ENCODE peak calls at places on chromosomes 13 and 19, in five cellular contexts. C is uterus, L is H1, O is AG09309, A is breast epithelium. H is an unnamed sample.

GRCh38 chr13:23730251-23730650 is 158.9 kb downstream of the MIPEP start:
- DNase-seq in L (no peak), O (no peak), A (no peak), C (no peak), H (no peak)

GRCh38 chr19:52981329-52981728 is 18.6 kb upstream of the ZNF816 start:
- DNase-seq in O (no peak), A (no peak), L (no peak), C (no peak), H (no peak)

GRCh38 chr13:103046676-103047075 is 19.5 kb downstream of the SLC10A2 start:
- DNase-seq in L (no peak), O (no peak), C (no peak), A (no peak), H (no peak)

GRCh38 chr13:50627111-50627510 is 216.4 kb downstream of the DLEU7 start:
- DNase-seq in A (no peak), O (no peak), L (no peak), C (no peak), H (no peak)

GRCh38 chr19:15136234-15136954 is 29.2 kb downstream of the SYDE1 start:
- DNase-seq in C (no peak), L (no peak), O (no peak), A (no peak), H (no peak)

GRCh38 chr19:8519388-8519787 is 5.4 kb upstream of the ZNF414 start:
- DNase-seq in C (no peak), A (no peak), L (no peak), O (no peak), H (no peak)

GRCh38 chr19:28074773-28075172 is 1138.2 kb downstream of the UQCRFS1 start:
- DNase-seq in C (no peak), O (no peak), A (no peak), L (no peak), H (no peak)

GRCh38 chr19:3977242-3978143 is 6.6 kb upstream of the DAPK3 start:
- DNase-seq in L (peak; percentile 54), A (peak; percentile 23), O (no peak), C (no peak), H (no peak)

GRCh38 chr13:52599853-52600603 is 42.2 kb upstream of the HNRNPA1L2 start:
- DNase-seq in O (no peak), L (peak; percentile 75), C (peak; percentile 36), A (no peak), H (no peak)

GRCh38 chr13:35046587-35046986 is 104.5 kb downstream of the NBEA start:
- DNase-seq in A (no peak), C (no peak), L (no peak), O (no peak), H (no peak)

GRCh38 chr13:33326246-33326645 is 40.7 kb upstream of the STARD13 start:
- DNase-seq in L (no peak), A (no peak), O (no peak), C (no peak), H (no peak)

GRCh38 chr19:4556574-4557185 is 2.8 kb downstream of the SEMA6B start:
- DNase-seq in L (peak; percentile 91), C (no peak), O (no peak), A (no peak), H (no peak)

GRCh38 chr13:37651891-37652290 is 53.3 kb upstream of the POSTN start:
- DNase-seq in C (no peak), O (no peak), L (no peak), A (no peak), H (no peak)

DNA sequence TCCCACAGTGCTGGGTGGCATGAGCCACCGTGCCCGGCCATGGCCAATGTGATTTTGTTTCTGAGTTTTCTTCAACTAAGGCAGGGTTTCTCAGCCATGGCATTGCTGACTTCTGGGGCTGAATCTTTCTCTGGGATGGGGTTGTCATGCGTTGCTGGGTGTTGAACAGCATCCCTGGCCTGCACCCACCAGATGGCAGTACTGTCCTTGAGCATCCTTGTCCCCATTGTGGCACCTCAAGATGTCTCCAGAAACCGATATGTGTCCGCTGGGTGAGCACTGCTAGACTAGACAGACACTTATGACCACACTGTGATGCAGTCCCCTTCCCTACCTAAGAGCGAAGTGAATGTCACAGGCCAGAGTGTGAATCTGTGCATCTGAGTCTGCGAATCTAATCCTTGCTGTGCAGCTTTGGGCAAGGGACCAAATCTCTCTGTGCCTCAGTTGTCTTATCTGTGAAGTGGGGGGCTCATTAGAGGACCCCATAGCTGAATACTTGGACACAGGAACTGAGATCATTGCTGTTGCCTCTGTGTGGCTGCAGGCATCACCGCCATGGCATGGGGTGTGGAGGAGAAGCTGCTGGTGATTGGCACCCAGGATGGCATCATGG is 50.3 kb upstream of the SIN3B start:
- DNase-seq in L (peak; percentile 80), C (peak; percentile 37), A (no peak), O (no peak), H (no peak)
- TF ChIP-seq CTCF in L (peak; percentile 94), C (peak; percentile 43), A (peak; percentile 34), O (peak; percentile 76), H (peak; percentile 71)

GRCh38 chr19:48836089-48837017 is at the start of gene HSD17B14:
- DNase-seq in L (peak; percentile 80), C (peak; percentile 69), A (peak; percentile 67), O (no peak), H (peak; percentile 73)
- TF ChIP-seq CTCF in L (no peak), C (no peak), A (no peak), O (peak; percentile 1), H (peak; percentile 47)

GRCh38 chr19:56351208-56351607 is 36.6 kb upstream of the ZSCAN5A start:
- DNase-seq in L (no peak), O (no peak), A (no peak), C (no peak), H (no peak)

GRCh38 chr19:56347163-56347778 is 32.6 kb upstream of the ZSCAN5A start:
- DNase-seq in C (no peak), A (no peak), L (no peak), O (no peak), H (no peak)

GRCh38 chr19:56350416-56351045 is 35.9 kb upstream of the ZSCAN5A start:
- DNase-seq in L (peak; percentile 52), O (peak; percentile 8), C (peak; percentile 24), A (peak; percentile 22), H (no peak)

GRCh38 chr19:56348289-56348877 is 33.7 kb upstream of the ZSCAN5A start:
- DNase-seq in L (peak; percentile 46), O (no peak), C (no peak), A (no peak), H (no peak)
- TF ChIP-seq CTCF in L (no peak), O (peak; percentile 46), C (no peak), A (no peak), H (peak; percentile 47)

GRCh38 chr19:29741226-29741625 is 26.2 kb upstream of the C19orf12 start:
- DNase-seq in A (no peak), O (no peak), C (no peak), L (no peak), H (no peak)

GRCh38 chr19:29741776-29742175 is 26.7 kb upstream of the C19orf12 start:
- DNase-seq in L (no peak), C (no peak), A (no peak), O (no peak), H (no peak)

GRCh38 chr19:29743681-29744080 is 28.6 kb upstream of the C19orf12 start:
- DNase-seq in O (no peak), C (no peak), A (no peak), L (no peak), H (no peak)

GRCh38 chr19:29748996-29749395 is 33.9 kb upstream of the C19orf12 start:
- DNase-seq in L (no peak), A (no peak), C (no peak), O (no peak), H (no peak)

GRCh38 chr19:29745253-29745652 is 30.2 kb upstream of the C19orf12 start:
- DNase-seq in C (no peak), O (no peak), A (no peak), L (peak; percentile 68), H (no peak)
- TF ChIP-seq CTCF in C (no peak), O (peak; percentile 18), A (no peak), L (peak; percentile 65), H (peak; percentile 61)

GRCh38 chr13:21061077-21061945 is at the start of gene LATS2:
- DNase-seq in A (peak; percentile 95), L (peak; percentile 96), O (peak; percentile 82), C (peak; percentile 98), H (peak; percentile 95)
- TF ChIP-seq CTCF in A (peak; percentile 11), L (no peak), O (peak; percentile 12), C (peak; percentile 51), H (peak; percentile 28)

DNA sequence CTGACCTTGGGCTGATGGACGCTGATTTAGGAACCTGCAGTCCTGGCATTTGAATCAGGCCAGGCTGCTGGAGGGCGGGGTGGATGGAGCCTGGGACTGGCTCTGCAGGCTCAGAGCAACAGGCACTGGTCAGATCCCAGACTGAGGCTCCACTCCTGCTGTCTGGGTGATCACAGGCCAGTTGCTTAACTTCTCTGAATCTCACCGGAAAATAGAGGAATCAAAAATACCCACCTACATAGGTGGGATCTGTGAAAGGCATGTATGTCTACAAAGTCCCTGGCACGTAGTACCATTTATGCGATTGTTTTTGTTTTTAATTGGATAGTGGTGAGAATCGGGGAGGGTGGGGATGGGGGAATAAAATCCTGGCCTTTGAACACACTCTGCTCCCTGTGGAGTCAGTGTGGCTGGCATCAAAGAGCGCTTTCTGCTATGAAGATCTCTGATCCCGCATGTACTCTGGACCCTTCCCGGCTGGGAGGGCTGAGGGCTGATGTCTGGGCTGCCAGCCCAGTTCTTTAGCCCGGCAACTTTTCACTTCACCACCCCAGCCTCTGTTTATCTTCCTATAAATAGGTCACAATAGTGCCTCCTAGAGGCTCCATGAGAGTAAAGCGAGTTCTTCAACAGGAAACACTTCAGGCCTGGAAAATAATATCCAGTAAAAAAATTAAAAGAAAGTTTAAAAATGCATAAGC is 292.3 kb downstream of the ZNF536 start:
- DNase-seq in O (no peak), L (no peak), A (no peak), C (no peak), H (peak; percentile 67)
- TF ChIP-seq CTCF in O (peak; percentile 23), L (no peak), A (no peak), C (no peak), H (peak; percentile 72)

DNA sequence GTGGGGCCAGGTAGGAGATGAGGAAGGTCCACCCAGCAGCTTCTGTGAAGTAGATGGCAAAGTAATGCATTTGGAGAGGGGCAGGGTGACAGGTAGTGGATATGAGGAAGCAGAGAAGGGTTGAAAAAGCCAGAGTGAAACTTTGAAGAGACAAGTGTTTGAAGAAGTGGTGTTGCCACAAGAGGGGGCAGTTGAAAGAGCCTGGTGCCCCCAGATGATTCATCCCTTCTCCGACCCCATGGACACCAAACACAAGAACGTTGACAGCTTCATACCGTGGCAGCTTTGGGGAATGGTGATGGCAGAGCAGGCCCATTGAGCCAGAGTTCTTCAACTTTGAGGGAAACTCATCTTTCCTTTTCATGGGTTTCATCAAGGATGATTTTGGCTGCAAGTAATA is 19.9 kb downstream of the IFNL3 start:
- DNase-seq in L (no peak), A (no peak), O (no peak), C (no peak), H (no peak)
- TF ChIP-seq CTCF in L (peak; percentile 13), A (no peak), O (no peak), C (no peak), H (no peak)

GRCh38 chr19:18069383-18069782 is 17.4 kb downstream of the IL12RB1 start:
- DNase-seq in O (no peak), L (no peak), A (no peak), C (no peak), H (no peak)
- TF ChIP-seq CTCF in O (no peak), L (no peak), A (no peak), C (no peak), H (no peak)